ENCODE peak calls at places on chromosomes 6 and 20, in five cellular contexts. O is T-cell; W is cardiac fibroblast; U is stimulated activated CD4-positive, alpha-beta T cell treated with anti-CD3 and anti-CD28 coated beads, Interleukin-4, amount 100 ng/mL, for 24 hours; A is activated CD4-positive, CD25-positive, alpha-beta regulatory T cell. I is an unnamed sample.
A peak's percentile ranks its signal among the peaks of the same experiment; 100 is the strongest.

GRCh38 chr6:156890627-156891300 is 113.6 kb downstream of the ARID1B start:
- DNase-seq in O (no peak), W (peak; percentile 14), U (no peak), A (no peak), I (no peak)

GRCh38 chr20:54217762-54218161 is 9.9 kb downstream of the PFDN4 start:
- DNase-seq in O (no peak), W (no peak), U (no peak), A (no peak), I (no peak)

GRCh38 chr20:2178328-2179232 is 77.0 kb downstream of the STK35 start:
- DNase-seq in O (no peak), W (peak; percentile 45), U (no peak), A (no peak), I (no peak)

GRCh38 chr20:57190536-57191265 is 75.7 kb downstream of the BMP7 start:
- DNase-seq in O (no peak), W (no peak), U (no peak), A (no peak), I (no peak)

GRCh38 chr6:41734666-41735426 is 562 bp downstream of the TFEB start:
- DNase-seq in O (peak; percentile 47), W (peak; percentile 82), U (peak; percentile 66), A (peak; percentile 39), I (peak; percentile 80)

GRCh38 chr6:40999498-41000070 is 39.4 kb downstream of the UNC5CL start:
- DNase-seq in O (no peak), W (peak; percentile 78), U (no peak), A (no peak), I (peak; percentile 62)

GRCh38 chr6:79246891-79247290 is 12.4 kb upstream of the HMGN3 start:
- DNase-seq in O (no peak), W (no peak), U (no peak), A (no peak), I (no peak)

GRCh38 chr6:5782783-5783567 is 223.8 kb downstream of the NRN1 start:
- DNase-seq in O (no peak), W (no peak), U (no peak), A (no peak), I (peak; percentile 49)

GRCh38 chr20:5551621-5552020 is 198.6 kb upstream of the SHLD1 start:
- DNase-seq in O (no peak), W (no peak), U (no peak), A (no peak), I (no peak)

GRCh38 chr6:165181951-165182414 is 127.4 kb downstream of the C6orf118 start:
- DNase-seq in O (no peak), W (peak; percentile 69), U (no peak), A (no peak), I (no peak)

GRCh38 chr6:15628499-15629131 is 34.2 kb downstream of the DTNBP1 start:
- DNase-seq in O (no peak), W (peak; percentile 67), U (peak; percentile 70), A (no peak), I (no peak)